ENCODE peak calls at places on chromosomes 4 and X, in four cellular contexts. One of them, this sample, is unnamed.

GRCh38 chrX:1500701-1501624 is 36.0 kb downstream of the P2RY8 start:
- DNase-seq in A549: no peak
- DNase-seq in transverse colon: no peak
- DNase-seq in stomach: no peak
- DNase-seq in this sample: no peak

GRCh38 chrX:7170903-7171302 is 22.9 kb upstream of the PUDP start:
- DNase-seq in A549: no peak
- DNase-seq in transverse colon: peak
- DNase-seq in stomach: peak
- DNase-seq in this sample: no peak

GRCh38 chr4:39998659-39999345 is 21.1 kb upstream of the PDS5A start:
- DNase-seq in A549: no peak
- DNase-seq in transverse colon: no peak
- DNase-seq in stomach: no peak
- DNase-seq in this sample: no peak

GRCh38 chr4:187416236-187416635 is 579.3 kb upstream of the ZFP42 start:
- DNase-seq in A549: no peak
- DNase-seq in transverse colon: no peak
- DNase-seq in stomach: no peak
- DNase-seq in this sample: no peak

GRCh38 chr4:13524504-13525243 is 19.6 kb downstream of the NKX3-2 start:
- DNase-seq in A549: no peak
- DNase-seq in transverse colon: no peak
- DNase-seq in stomach: no peak
- DNase-seq in this sample: no peak

GRCh38 chrX:133921764-133922389 is 63.5 kb downstream of the GPC3 start:
- DNase-seq in A549: peak
- DNase-seq in transverse colon: peak
- DNase-seq in stomach: peak
- DNase-seq in this sample: peak

GRCh38 chrX:137052641-137053235 is 18.9 kb upstream of the GPR101 start:
- DNase-seq in A549: peak
- DNase-seq in transverse colon: no peak
- DNase-seq in stomach: no peak
- DNase-seq in this sample: no peak

GRCh38 chr4:87026795-87027495 is 92.1 kb downstream of the AFF1 start:
- DNase-seq in A549: no peak
- DNase-seq in transverse colon: no peak
- DNase-seq in stomach: no peak
- DNase-seq in this sample: no peak

GRCh38 chr4:2832309-2832980 is 11.2 kb upstream of the ADD1 start:
- DNase-seq in A549: no peak
- DNase-seq in transverse colon: peak
- DNase-seq in stomach: no peak
- DNase-seq in this sample: peak

GRCh38 chr4:86592553-86593249 is 1.4 kb upstream of the PTPN13 start:
- DNase-seq in A549: peak
- DNase-seq in transverse colon: no peak
- DNase-seq in stomach: no peak
- DNase-seq in this sample: no peak

GRCh38 chrX:20412871-20413486 is 146.3 kb upstream of the RPS6KA3 start:
- DNase-seq in A549: no peak
- DNase-seq in transverse colon: peak
- DNase-seq in stomach: peak
- DNase-seq in this sample: no peak

GRCh38 chr4:80006935-80007744 is 65.9 kb downstream of the ANTXR2 start:
- DNase-seq in A549: no peak
- DNase-seq in transverse colon: no peak
- DNase-seq in stomach: no peak
- DNase-seq in this sample: no peak

GRCh38 chrX:133726211-133726630 is 259.2 kb downstream of the GPC3 start:
- DNase-seq in A549: peak
- DNase-seq in transverse colon: no peak
- DNase-seq in stomach: no peak
- DNase-seq in this sample: no peak

GRCh38 chr4:141540643-141541042 is 95.7 kb upstream of the IL15 start:
- DNase-seq in A549: no peak
- DNase-seq in transverse colon: no peak
- DNase-seq in stomach: no peak
- DNase-seq in this sample: no peak

GRCh38 chrX:39576081-39576701 is 521.6 kb downstream of the BCOR start:
- DNase-seq in A549: no peak
- DNase-seq in transverse colon: no peak
- DNase-seq in stomach: no peak
- DNase-seq in this sample: no peak

GRCh38 chr4:138291431-138291830 is 49.3 kb upstream of the SLC7A11 start:
- DNase-seq in A549: no peak
- DNase-seq in transverse colon: no peak
- DNase-seq in stomach: no peak
- DNase-seq in this sample: no peak

GRCh38 chr4:54185871-54186270 is 43.2 kb upstream of the PDGFRA start:
- DNase-seq in A549: no peak
- DNase-seq in transverse colon: no peak
- DNase-seq in stomach: no peak
- DNase-seq in this sample: no peak

GRCh38 chrX:15579778-15580747 is 20.7 kb downstream of the ACE2 start:
- DNase-seq in A549: no peak
- DNase-seq in transverse colon: no peak
- DNase-seq in stomach: peak
- DNase-seq in this sample: no peak

GRCh38 chrX:24498181-24498580 is 33.1 kb downstream of the PDK3 start:
- DNase-seq in A549: peak
- DNase-seq in transverse colon: peak
- DNase-seq in stomach: no peak
- DNase-seq in this sample: peak

GRCh38 chrX:2696698-2697215 is 5.7 kb downstream of the CD99 start:
- DNase-seq in A549: no peak
- DNase-seq in transverse colon: no peak
- DNase-seq in stomach: no peak
- DNase-seq in this sample: no peak

GRCh38 chrX:72727846-72728245 is 13.7 kb upstream of the PHKA1 start:
- DNase-seq in A549: no peak
- DNase-seq in transverse colon: no peak
- DNase-seq in stomach: no peak
- DNase-seq in this sample: no peak

GRCh38 chrX:15761564-15762191 is 23.6 kb downstream of the CA5B start:
- DNase-seq in A549: peak
- DNase-seq in transverse colon: no peak
- DNase-seq in stomach: no peak
- DNase-seq in this sample: no peak

GRCh38 chrX:70454441-70455365 is 10.1 kb downstream of the DLG3 start:
- DNase-seq in A549: peak
- DNase-seq in transverse colon: peak
- DNase-seq in stomach: peak
- DNase-seq in this sample: peak

GRCh38 chr4:4689694-4690440 is 148.0 kb upstream of the STX18 start:
- DNase-seq in A549: no peak
- DNase-seq in transverse colon: no peak
- DNase-seq in stomach: no peak
- DNase-seq in this sample: no peak

GRCh38 chrX:115345654-115346014 is 56.1 kb downstream of the LUZP4 start:
- DNase-seq in A549: no peak
- DNase-seq in transverse colon: no peak
- DNase-seq in stomach: no peak
- DNase-seq in this sample: no peak

GRCh38 chrX:100479329-100479728 is 69.3 kb upstream of the PCDH19 start:
- DNase-seq in A549: no peak
- DNase-seq in transverse colon: no peak
- DNase-seq in stomach: no peak
- DNase-seq in this sample: no peak

GRCh38 chr4:126627255-126627654 is 1005.5 kb upstream of the INTU start:
- DNase-seq in A549: no peak
- DNase-seq in transverse colon: no peak
- DNase-seq in stomach: no peak
- DNase-seq in this sample: no peak

GRCh38 chr4:139955600-139955999 is 198.4 kb downstream of the MAML3 start:
- DNase-seq in A549: no peak
- DNase-seq in transverse colon: no peak
- DNase-seq in stomach: no peak
- DNase-seq in this sample: no peak

GRCh38 chr4:136818811-136819210 is 713.5 kb downstream of the PCDH18 start:
- DNase-seq in A549: no peak
- DNase-seq in transverse colon: no peak
- DNase-seq in stomach: no peak
- DNase-seq in this sample: no peak

GRCh38 chrX:101057095-101057714 is 5.3 kb upstream of the TRMT2B start:
- DNase-seq in A549: no peak
- DNase-seq in transverse colon: no peak
- DNase-seq in stomach: no peak
- DNase-seq in this sample: no peak

GRCh38 chrX:14032383-14032782 is 2.7 kb upstream of the GEMIN8 start:
- DNase-seq in A549: peak
- DNase-seq in transverse colon: peak
- DNase-seq in stomach: peak
- DNase-seq in this sample: peak

GRCh38 chrX:139787601-139788000 is 79.6 kb upstream of the MCF2 start:
- DNase-seq in A549: no peak
- DNase-seq in transverse colon: no peak
- DNase-seq in stomach: no peak
- DNase-seq in this sample: no peak
- TF ChIP-seq EP300 in A549: no peak
- TF ChIP-seq EP300 in transverse colon: no peak
- TF ChIP-seq EP300 in stomach: no peak
- TF ChIP-seq EP300 in this sample: no peak

DNA sequence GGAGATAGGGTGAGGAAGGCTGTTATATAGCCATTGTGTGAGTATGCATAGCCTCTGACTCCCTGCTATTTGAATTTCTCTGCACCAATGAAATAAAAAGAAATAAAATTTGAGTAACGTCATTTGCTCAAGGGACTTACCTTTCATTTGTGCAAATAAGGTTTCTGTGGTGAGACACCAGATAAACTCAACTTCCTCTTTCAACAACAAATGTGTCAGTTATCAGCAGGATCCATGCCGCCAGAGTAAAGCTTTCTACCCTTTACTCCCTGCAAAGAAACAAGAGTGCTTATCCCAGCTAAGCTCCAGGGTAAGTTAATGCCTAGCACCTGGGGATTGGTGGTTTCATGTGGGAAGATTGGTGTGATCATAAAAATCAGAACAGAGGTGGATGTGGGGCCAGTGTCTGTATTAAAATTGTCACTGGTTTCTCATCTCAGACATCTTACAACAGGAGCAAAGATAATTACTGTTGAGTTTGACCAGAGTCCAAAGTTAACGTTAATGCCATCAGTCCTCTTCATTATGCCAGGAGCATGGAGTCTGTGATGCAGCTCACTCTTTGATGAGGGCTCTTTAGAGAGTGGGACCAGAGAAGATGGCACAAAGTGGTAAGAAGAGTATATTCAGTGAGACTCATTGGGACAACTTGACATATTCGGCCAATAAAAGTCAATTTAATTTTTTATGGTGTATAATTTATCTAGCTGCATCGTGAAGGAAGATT is at the start of gene P2RY10:
- DNase-seq in A549: no peak
- DNase-seq in transverse colon: peak
- DNase-seq in stomach: no peak
- DNase-seq in this sample: no peak
- TF ChIP-seq EP300 in A549: no peak
- TF ChIP-seq EP300 in transverse colon: no peak
- TF ChIP-seq EP300 in stomach: no peak
- TF ChIP-seq EP300 in this sample: no peak

GRCh38 chr4:71167083-71167482 is 171.7 kb upstream of the SLC4A4 start:
- DNase-seq in A549: no peak
- DNase-seq in transverse colon: no peak
- DNase-seq in stomach: no peak
- DNase-seq in this sample: no peak

DNA sequence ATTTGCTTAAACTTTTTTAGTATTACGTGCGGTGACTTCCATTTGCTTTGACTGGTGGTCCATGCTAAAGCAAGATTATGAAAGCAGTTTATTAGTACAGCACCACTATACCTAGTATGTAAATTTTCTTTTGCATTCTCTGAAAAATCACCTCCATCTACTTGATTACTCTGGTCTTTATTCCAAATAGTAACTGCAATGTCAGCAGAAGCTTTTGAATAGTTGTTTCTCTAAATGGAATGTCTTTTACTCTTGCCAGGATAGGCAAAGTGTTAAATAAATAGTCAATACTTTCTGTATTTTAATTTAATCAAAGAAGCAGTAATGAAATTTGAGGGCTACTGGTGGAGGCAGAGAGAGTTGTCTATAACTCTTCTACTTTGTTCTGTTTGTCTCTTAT is 167.2 kb upstream of the SLC4A4 start:
- DNase-seq in A549: no peak
- DNase-seq in transverse colon: no peak
- DNase-seq in stomach: no peak
- DNase-seq in this sample: no peak
- TF ChIP-seq EP300 in A549: no peak
- TF ChIP-seq EP300 in transverse colon: no peak
- TF ChIP-seq EP300 in stomach: no peak
- TF ChIP-seq EP300 in this sample: no peak

GRCh38 chr4:78613522-78614311 is 62.1 kb downstream of the ANXA3 start:
- DNase-seq in A549: no peak
- DNase-seq in transverse colon: no peak
- DNase-seq in stomach: no peak
- DNase-seq in this sample: no peak
- TF ChIP-seq EP300 in A549: no peak
- TF ChIP-seq EP300 in transverse colon: no peak
- TF ChIP-seq EP300 in stomach: no peak
- TF ChIP-seq EP300 in this sample: no peak

GRCh38 chr4:96194993-96195392 is 355.1 kb downstream of the PDHA2 start:
- DNase-seq in A549: no peak
- DNase-seq in transverse colon: no peak
- DNase-seq in stomach: no peak
- DNase-seq in this sample: no peak
- TF ChIP-seq EP300 in A549: no peak
- TF ChIP-seq EP300 in transverse colon: no peak
- TF ChIP-seq EP300 in stomach: no peak
- TF ChIP-seq EP300 in this sample: no peak

DNA sequence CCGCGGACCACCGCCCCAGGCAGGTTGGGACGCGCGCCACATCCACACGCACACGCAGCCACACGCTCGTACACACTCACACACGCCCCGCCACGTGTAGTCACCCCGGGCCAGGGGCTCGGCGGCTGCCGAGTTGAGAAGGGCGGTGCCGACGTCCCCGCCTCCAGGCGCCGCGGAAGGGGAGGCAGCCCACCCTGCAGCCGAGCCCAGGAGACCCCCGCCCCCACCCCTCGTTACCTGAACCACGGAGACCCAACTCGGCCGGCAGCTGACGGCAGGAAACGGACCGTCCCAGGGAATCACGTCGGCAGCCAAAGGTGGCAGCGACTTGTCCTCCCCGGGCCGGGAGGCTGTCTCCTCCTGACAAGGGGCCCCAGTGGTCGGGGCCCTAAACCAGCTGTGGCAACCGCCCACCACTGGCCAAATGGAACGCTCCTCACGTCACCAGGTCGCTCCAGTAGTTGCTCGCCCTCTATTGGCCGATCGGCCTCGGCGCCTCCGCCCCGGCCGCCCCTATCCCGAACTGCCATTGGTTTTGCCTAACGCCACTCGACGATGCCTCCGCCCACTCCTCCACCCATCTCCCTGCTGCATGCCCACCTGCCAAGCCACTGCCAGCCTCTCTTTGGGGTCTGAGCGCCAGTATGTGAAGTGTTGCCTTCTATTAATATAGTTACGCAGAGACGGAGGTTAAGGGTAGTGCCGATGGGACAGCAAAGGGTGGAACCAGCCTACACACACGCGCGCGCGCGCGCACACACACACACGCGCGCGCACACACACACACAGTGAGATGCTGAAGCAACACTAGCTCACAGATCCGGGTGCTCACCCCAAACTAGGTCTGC is at the start of gene ZDHHC9:
- DNase-seq in A549: peak
- DNase-seq in transverse colon: peak
- DNase-seq in stomach: peak
- DNase-seq in this sample: peak
- TF ChIP-seq EP300 in A549: no peak
- TF ChIP-seq EP300 in transverse colon: no peak
- TF ChIP-seq EP300 in stomach: no peak
- TF ChIP-seq EP300 in this sample: no peak

This sample was measured in tibial nerve.